ENCODE peak calls at places on chromosomes 11 and 22, in ten cellular contexts. T, J, D, Q, S, M, H, P, L and N are unnamed samples. For H3K27me3, the result is how much of the 10 kb centered on the place peaks cover.

GRCh38 chr11:122850076-122850631 is 11.9 kb downstream of the CRTAM start:
- DNase-seq in Q (no peak), H (no peak), T (peak), S (peak), L (no peak), J (peak), M (no peak), D (no peak), P (peak), N (no peak)

GRCh38 chr11:126918556-126918955 is 82.0 kb downstream of the KIRREL3 start:
- DNase-seq in H (no peak), P (no peak), L (no peak), D (no peak), T (no peak), J (no peak), Q (no peak), M (no peak), S (peak), N (no peak)

GRCh38 chr11:60367009-60367408 is 11.3 kb upstream of the MS4A7 start:
- DNase-seq in J (no peak), M (no peak), H (no peak), D (no peak), P (no peak), S (no peak), L (no peak), Q (no peak), T (no peak), N (peak)

GRCh38 chr11:36312593-36312990 is 16.5 kb downstream of the PRR5L start:
- DNase-seq in S (peak), P (no peak), H (no peak), Q (no peak), M (no peak), T (no peak), L (no peak), J (no peak), D (no peak), N (no peak)

GRCh38 chr11:127006311-127006710 is 5.7 kb upstream of the KIRREL3 start:
- DNase-seq in T (no peak), D (no peak), M (no peak), Q (no peak), H (no peak), S (peak), J (no peak), P (no peak), L (no peak), N (no peak)

GRCh38 chr22:26462971-26463661 is 20.5 kb downstream of the HPS4 start:
- DNase-seq in S (peak), T (no peak), H (no peak), P (no peak), M (peak), Q (no peak), J (no peak), D (no peak), L (no peak), N (no peak)

GRCh38 chr22:21076907-21077625 is 31.3 kb downstream of the LRRC74B start:
- DNase-seq in S (no peak), L (no peak), T (no peak), Q (no peak), P (no peak), H (no peak), J (no peak), M (no peak), D (no peak), N (peak)

GRCh38 chr11:114478768-114479167 is 39.5 kb downstream of the REXO2 start:
- DNase-seq in M (no peak), H (no peak), J (peak), D (no peak), Q (no peak), T (peak), P (no peak), L (no peak), S (no peak), N (no peak)

GRCh38 chr11:7967826-7968225 is 2.6 kb upstream of the NLRP10 start:
- DNase-seq in Q (no peak), D (no peak), L (no peak), S (peak), P (no peak), T (no peak), H (no peak), J (no peak), M (no peak), N (no peak)

GRCh38 chr11:57406337-57406904 is 16.0 kb upstream of the PRG2 start:
- DNase-seq in J (no peak), L (no peak), D (no peak), H (no peak), S (peak), M (no peak), P (no peak), Q (no peak), T (no peak), N (no peak)

GRCh38 chr22:19478466-19479357 is at the start of gene UFD1:
- DNase-seq in Q (peak), H (peak), P (peak), D (peak), J (peak), S (peak), M (peak), T (peak), L (peak), N (peak)

GRCh38 chr11:92605667-92606066 is 363.8 kb upstream of the MTNR1B start:
- DNase-seq in M (no peak), S (no peak), J (no peak), T (no peak), L (no peak), Q (no peak), P (no peak), D (no peak), H (no peak), N (no peak)

GRCh38 chr22:42651134-42651533 is 1.9 kb upstream of the CYB5R3 start:
- DNase-seq in D (no peak), M (no peak), J (no peak), P (no peak), T (no peak), H (no peak), Q (no peak), L (no peak), S (peak), N (peak)

GRCh38 chr11:90849278-90849677 is 626.4 kb upstream of the CHORDC1 start:
- DNase-seq in D (no peak), J (no peak), Q (no peak), M (no peak), T (no peak), S (no peak), H (no peak), P (no peak), L (no peak), N (no peak)

GRCh38 chr11:2530131-2530854 is 85.5 kb downstream of the KCNQ1 start:
- DNase-seq in P (no peak), D (no peak), M (no peak), L (no peak), S (no peak), T (peak), Q (no peak), J (no peak), H (peak), N (no peak)

GRCh38 chr22:49433717-49434611 is 393.7 kb downstream of the BRD1 start:
- DNase-seq in L (no peak), D (no peak), P (no peak), T (peak), M (peak), J (peak), S (no peak), Q (no peak), H (no peak), N (peak)

GRCh38 chr11:63564056-63564784 is 1.0 kb upstream of the PLAAT2 start:
- DNase-seq in H (no peak), D (peak), L (no peak), T (no peak), Q (no peak), S (no peak), P (no peak), M (no peak), J (no peak), N (no peak)

GRCh38 chr22:36816635-36817428 is at the start of gene PVALB:
- DNase-seq in L (no peak), Q (peak), H (no peak), M (peak), T (peak), S (peak), J (peak), D (no peak), P (no peak), N (peak)

GRCh38 chr11:18669211-18669593 is 29.4 kb upstream of the TMEM86A start:
- DNase-seq in P (no peak), M (no peak), L (no peak), H (no peak), S (no peak), Q (no peak), D (no peak), T (no peak), J (no peak), N (no peak)

GRCh38 chr22:46281866-46282678 is 14.3 kb downstream of the TTC38 start:
- DNase-seq in D (no peak), H (no peak), Q (no peak), P (no peak), S (no peak), T (no peak), M (no peak), L (no peak), J (no peak), N (no peak)

GRCh38 chr11:19349340-19350025 is 108.7 kb upstream of the E2F8 start:
- DNase-seq in J (no peak), Q (no peak), M (no peak), D (no peak), P (no peak), S (no peak), H (no peak), L (no peak), T (no peak), N (no peak)

GRCh38 chr11:72812604-72812967 is 1.6 kb upstream of the ATG16L2 start:
- DNase-seq in S (no peak), T (peak), M (no peak), H (peak), J (no peak), Q (no peak), P (no peak), L (no peak), D (no peak), N (no peak)

GRCh38 chr11:8733847-8734246 is 51.3 kb downstream of the RPL27A start:
- DNase-seq in S (no peak), D (no peak), T (peak), H (no peak), M (no peak), Q (no peak), J (peak), P (no peak), L (no peak), N (no peak)

GRCh38 chr11:69909561-69910518 is 90.6 kb upstream of the FGF3 start:
- DNase-seq in J (no peak), S (no peak), T (peak), Q (no peak), L (no peak), H (peak), M (peak), D (no peak), P (no peak), N (peak)

GRCh38 chr22:37331034-37331428 is 48.7 kb downstream of the CYTH4 start:
- DNase-seq in S (peak), T (no peak), M (no peak), H (no peak), Q (no peak), J (no peak), D (no peak), L (no peak), P (no peak), N (no peak)

GRCh38 chr11:118895093-118896039 is 11.7 kb downstream of the CXCR5 start:
- DNase-seq in M (no peak), D (no peak), L (no peak), P (no peak), Q (peak), J (no peak), H (peak), T (peak), S (no peak), N (peak)

GRCh38 chr22:31218565-31219262 is 6.6 kb downstream of the LIMK2 start:
- DNase-seq in S (no peak), L (no peak), P (no peak), Q (no peak), M (peak), H (no peak), T (no peak), J (no peak), D (no peak), N (no peak)

GRCh38 chr11:128757235-128757711 is 63.4 kb downstream of the FLI1 start:
- DNase-seq in T (peak), H (peak), D (no peak), L (no peak), J (peak), S (peak), P (no peak), Q (no peak), M (no peak), N (peak)

GRCh38 chr22:30781271-30781875 is 86.7 kb downstream of the OSBP2 start:
- DNase-seq in D (no peak), Q (no peak), T (no peak), J (no peak), L (no peak), H (no peak), M (no peak), P (no peak), S (peak), N (no peak)

GRCh38 chr11:70592641-70593165 is 194.4 kb downstream of the CTTN start:
- DNase-seq in Q (no peak), J (no peak), L (no peak), H (no peak), P (no peak), D (no peak), M (no peak), S (no peak), T (no peak), N (no peak)

GRCh38 chr11:134142536-134142935 is 73.7 kb downstream of the JAM3 start:
- DNase-seq in H (no peak), M (no peak), Q (no peak), T (no peak), S (peak), J (no peak), D (no peak), P (no peak), L (no peak), N (no peak)

GRCh38 chr11:124194696-124195418 is 11.7 kb downstream of the OR10D3 start:
- DNase-seq in J (peak), P (no peak), S (peak), M (peak), L (peak), H (no peak), D (peak), Q (no peak), T (peak), N (peak)

GRCh38 chr22:19012308-19012990 is 76.4 kb upstream of the PRODH start:
- DNase-seq in P (no peak), L (no peak), D (no peak), M (no peak), H (no peak), Q (no peak), J (no peak), T (no peak), S (no peak), N (no peak)

GRCh38 chr11:118565062-118565461 is 669 bp downstream of the IFT46 start:
- DNase-seq in T (no peak), J (no peak), L (no peak), P (peak), M (no peak), H (no peak), Q (no peak), D (no peak), S (no peak), N (peak)

GRCh38 chr22:30705710-30706651 is 11.3 kb downstream of the OSBP2 start:
- DNase-seq in P (no peak), T (peak), Q (no peak), D (no peak), H (peak), S (peak), L (no peak), J (peak), M (peak), N (no peak)

GRCh38 chr11:74466916-74467885 is at the start of gene KCNE3:
- DNase-seq in Q (peak), T (peak), M (peak), J (peak), S (no peak), L (no peak), P (no peak), D (peak), H (peak), N (peak)
- H3K4me3 ChIP-seq in Q (peak), T (peak), M (peak), J (peak), S (peak), L (peak), P (peak), D (peak), H (peak), N (peak)

GRCh38 chr22:32850157-32850556 is 48.7 kb downstream of the TIMP3 start:
- DNase-seq in P (no peak), L (no peak), H (no peak), J (no peak), M (no peak), S (no peak), Q (no peak), D (no peak), T (no peak), N (no peak)
- H3K27me3 ChIP-seq in P (under half), L (under half), H (under half), J (under half), M (under half), S (under half), Q (under half), D (under half), T (under half), N (under half)

GRCh38 chr22:22992474-22992873 is 77.8 kb upstream of the GNAZ start:
- DNase-seq in J (no peak), S (no peak), T (no peak), L (no peak), D (no peak), H (no peak), P (no peak), M (no peak), Q (no peak), N (no peak)
- H3K4me3 ChIP-seq in J (no peak), S (no peak), T (no peak), L (no peak), D (no peak), H (no peak), P (no peak), M (no peak), Q (no peak), N (no peak)

GRCh38 chr22:39897841-39898240 is 3.0 kb upstream of the GRAP2 start:
- DNase-seq in Q (no peak), M (no peak), T (no peak), H (no peak), J (no peak), D (no peak), L (no peak), S (no peak), P (no peak), N (no peak)

GRCh38 chr22:39895682-39896081 is 2.1 kb upstream of the ENTHD1 start:
- DNase-seq in J (no peak), S (no peak), D (no peak), M (no peak), Q (no peak), L (no peak), P (no peak), H (no peak), T (no peak), N (no peak)

GRCh38 chr22:39894554-39895092 is 1.1 kb upstream of the ENTHD1 start:
- DNase-seq in T (no peak), H (no peak), M (no peak), J (no peak), D (no peak), L (no peak), Q (no peak), S (no peak), P (no peak), N (no peak)

GRCh38 chr22:39896313-39896996 is 2.9 kb upstream of the ENTHD1 start:
- DNase-seq in H (no peak), M (no peak), T (no peak), J (no peak), P (no peak), S (no peak), D (no peak), L (no peak), Q (no peak), N (no peak)

GRCh38 chr22:39893526-39893925 is at the start of gene ENTHD1:
- DNase-seq in H (no peak), J (no peak), T (peak), L (no peak), P (no peak), S (no peak), Q (no peak), M (no peak), D (no peak), N (no peak)
- H3K27me3 ChIP-seq in H (under half), J (under half), T (under half), L (under half), P (under half), S (under half), Q (under half), M (under half), D (under half), N (under half)